ENCODE peak calls at places on chromosomes 5 and 9, in four cellular contexts. U is aorta, D is pancreas, V is prostate gland. H is an unnamed sample. For H3K27me3, the result is how much of the 10 kb centered on the place peaks cover.

GRCh38 chr9:36165766-36166149 is 3.4 kb upstream of the CCIN start:
- DNase-seq in U (no peak), V (no peak), D (no peak), H (no peak)

GRCh38 chr5:123720955-123721354 is 209.0 kb downstream of the CSNK1G3 start:
- DNase-seq in D (no peak), U (no peak), V (no peak), H (no peak)

GRCh38 chr5:175718401-175719108 is 60.7 kb downstream of the HRH2 start:
- DNase-seq in V (peak), U (no peak), D (peak), H (peak)

GRCh38 chr5:44536650-44537260 is 147.5 kb upstream of the FGF10 start:
- DNase-seq in D (no peak), U (no peak), V (no peak), H (no peak)

GRCh38 chr5:53381-54174 is 38.4 kb upstream of the PLEKHG4B start:
- DNase-seq in D (peak), V (peak), U (no peak), H (no peak)

GRCh38 chr5:126188804-126189203 is 234.4 kb upstream of the GRAMD2B start:
- DNase-seq in D (no peak), V (no peak), U (no peak), H (no peak)

GRCh38 chr9:122179690-122180074 is 20.0 kb downstream of the MORN5 start:
- DNase-seq in V (no peak), U (no peak), D (no peak), H (no peak)

GRCh38 chr5:34709861-34710673 is 53.9 kb downstream of the RAI14 start:
- DNase-seq in U (no peak), D (no peak), V (no peak), H (no peak)

GRCh38 chr5:72647806-72648205 is 140.6 kb upstream of the ZNF366 start:
- DNase-seq in U (no peak), D (no peak), V (no peak), H (no peak)

GRCh38 chr9:4366649-4367330 is 66.9 kb upstream of the GLIS3 start:
- DNase-seq in V (no peak), U (no peak), D (no peak), H (peak)

GRCh38 chr9:89473762-89474469 is 24.0 kb downstream of the SEMA4D start:
- DNase-seq in U (no peak), V (no peak), D (peak), H (no peak)

GRCh38 chr5:109335114-109335513 is 74.7 kb downstream of the PJA2 start:
- DNase-seq in D (no peak), V (no peak), U (no peak), H (no peak)

GRCh38 chr5:177416334-177416733 is 7.0 kb upstream of the F12 start:
- DNase-seq in U (peak), D (no peak), V (no peak), H (no peak)

GRCh38 chr5:141677415-141677814 is 4.6 kb downstream of the ARAP3 start:
- DNase-seq in U (no peak), V (no peak), D (no peak), H (no peak)

GRCh38 chr9:130172858-130173461 is 756 bp downstream of the NCS1 start:
- DNase-seq in D (peak), U (peak), V (no peak), H (no peak)

GRCh38 chr5:135832263-135832555 is 2.3 kb upstream of the SLC25A48 start:
- DNase-seq in D (no peak), U (no peak), V (no peak), H (no peak)
- H3K27me3 ChIP-seq in D (under half), U (under half), V (under half), H (under half)

DNA sequence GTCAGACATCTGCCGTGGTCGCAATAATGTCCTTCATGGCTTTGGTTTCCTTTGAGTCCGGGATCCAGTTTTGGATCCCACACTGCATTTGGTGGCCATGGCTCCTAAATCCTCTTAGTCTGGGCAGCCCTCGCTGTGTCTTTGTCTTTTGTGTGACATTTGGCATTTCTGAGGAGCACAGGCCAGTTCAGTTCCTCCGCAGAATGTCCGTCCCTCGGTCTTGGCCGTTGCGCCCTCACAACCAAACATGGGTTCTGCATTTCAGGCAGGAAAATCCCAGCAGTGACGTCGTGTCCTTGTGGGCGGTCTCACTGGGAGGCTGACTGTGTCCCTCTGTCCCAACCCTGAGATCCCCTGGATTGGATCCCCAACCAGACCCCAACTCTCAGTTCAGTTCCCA is 172.9 kb upstream of the PPP1R26 start:
- DNase-seq in U (no peak), D (no peak), V (no peak), H (no peak)
- H3K27me3 ChIP-seq in U (under half), D (under half), V (under half), H (under half)

GRCh38 chr5:159309689-159310433 is 20.4 kb downstream of the IL12B start:
- DNase-seq in V (no peak), U (no peak), D (no peak), H (no peak)
- H3K27me3 ChIP-seq in V (under half), U (under half), D (under half), H (under half)

DNA sequence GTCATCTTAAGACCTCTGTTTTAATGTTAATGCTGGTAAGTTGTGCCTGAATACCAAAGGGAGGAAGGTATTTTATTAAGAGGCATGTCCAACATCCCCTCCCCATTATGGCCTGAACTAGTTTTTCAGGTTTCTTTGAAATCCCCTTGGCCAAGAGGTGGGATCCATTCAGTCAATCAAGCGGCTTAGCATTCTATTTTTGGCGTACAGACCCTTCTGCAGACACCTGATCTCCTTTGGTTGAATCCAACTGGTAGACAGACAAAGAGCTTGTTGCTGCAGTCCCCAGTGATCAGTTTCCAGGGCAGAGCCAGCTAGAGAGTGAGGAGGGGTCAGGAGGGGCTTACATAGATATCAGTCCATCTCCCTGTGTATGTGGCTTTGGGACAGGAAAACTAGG is 7.9 kb upstream of the KCNMB1 start:
- DNase-seq in V (no peak), U (no peak), D (no peak), H (no peak)
- H3K27me3 ChIP-seq in V (under half), U (under half), D (under half), H (under half)

GRCh38 chr9:134741846-134742245 is 100.2 kb downstream of the COL5A1 start:
- DNase-seq in D (no peak), U (no peak), V (no peak), H (no peak)

GRCh38 chr9:134740071-134740470 is 98.5 kb downstream of the COL5A1 start:
- DNase-seq in U (no peak), V (no peak), D (no peak), H (no peak)

GRCh38 chr9:134737842-134738580 is 96.4 kb downstream of the COL5A1 start:
- DNase-seq in U (no peak), D (no peak), V (no peak), H (no peak)

GRCh38 chr9:134738869-134739659 is 97.5 kb downstream of the COL5A1 start:
- DNase-seq in V (peak), D (peak), U (peak), H (peak)

GRCh38 chr9:134739660-134739968 is 98.0 kb downstream of the COL5A1 start:
- DNase-seq in U (no peak), D (no peak), V (no peak), H (no peak)
- H3K27me3 ChIP-seq in U (under half), D (under half), V (under half), H (under half)

DNA sequence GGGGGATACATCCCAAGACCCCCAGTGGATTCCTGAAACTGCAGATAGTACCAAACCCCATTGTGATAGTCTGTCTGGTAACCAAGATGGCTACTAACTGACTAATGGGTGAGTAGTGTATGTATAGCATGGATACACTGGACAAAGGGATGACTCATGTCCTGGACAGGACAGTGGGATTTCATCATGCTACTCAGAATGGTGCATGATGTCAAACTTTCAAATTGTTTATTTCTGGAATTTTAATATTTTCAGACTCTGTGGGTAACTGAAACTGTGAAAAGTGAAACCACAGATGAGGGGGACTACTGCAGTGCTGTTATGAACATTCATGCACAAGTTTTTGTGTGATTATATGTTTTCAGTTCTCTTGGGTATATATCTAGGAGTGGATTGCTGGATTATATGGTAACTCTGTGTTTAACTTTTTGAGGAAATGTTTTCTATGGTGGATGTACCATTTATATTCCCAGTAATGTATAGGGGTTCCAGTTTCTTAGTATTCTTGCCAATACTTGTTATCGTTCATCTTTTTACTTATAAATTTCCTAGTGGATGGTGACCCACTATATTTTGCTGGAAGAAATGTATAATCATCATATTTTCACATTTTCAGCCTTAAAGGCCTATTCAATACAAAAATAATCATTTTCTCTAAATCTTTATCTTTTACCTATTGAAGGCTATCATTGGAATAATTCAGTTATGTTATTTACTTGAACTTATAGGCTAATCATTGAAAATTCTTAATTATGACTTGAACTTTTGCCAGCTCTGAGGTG is 140.9 kb downstream of the NR3C1 start:
- DNase-seq in U (no peak), D (no peak), V (no peak), H (no peak)
- H3K27me3 ChIP-seq in U (under half), D (under half), V (under half), H (under half)

DNA sequence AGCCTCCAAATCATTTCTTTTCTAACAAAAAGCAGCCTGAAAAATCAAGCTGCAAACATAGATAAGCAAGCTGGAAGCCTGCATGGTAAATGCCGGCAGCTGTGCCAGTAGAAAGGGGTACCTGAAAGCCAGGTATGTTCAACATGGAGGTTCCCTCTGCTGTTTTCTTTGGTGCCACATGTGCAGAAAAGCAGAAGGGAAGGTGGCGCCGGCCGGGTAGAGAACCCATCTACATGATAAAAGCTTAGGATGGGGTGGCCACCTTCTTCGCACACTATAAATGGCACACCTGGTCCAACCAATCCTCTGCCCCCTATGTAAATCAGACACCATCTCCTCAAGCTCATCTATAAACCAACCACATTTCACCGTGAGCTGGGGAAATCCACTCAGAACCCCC is 268.9 kb upstream of the IRX2 start:
- DNase-seq in V (no peak), D (no peak), U (no peak), H (no peak)
- H3K27me3 ChIP-seq in V (under half), D (under half), U (under half), H (under half)

GRCh38 chr9:2040828-2041227 is 25.7 kb downstream of the SMARCA2 start:
- DNase-seq in V (no peak), U (no peak), D (no peak), H (no peak)

GRCh38 chr9:2043243-2043642 is 28.1 kb downstream of the SMARCA2 start:
- DNase-seq in V (no peak), U (no peak), D (no peak), H (no peak)

GRCh38 chr9:2047144-2047671 is 32.1 kb downstream of the SMARCA2 start:
- DNase-seq in U (no peak), D (no peak), V (no peak), H (no peak)

GRCh38 chr9:2041736-2042135 is 26.6 kb downstream of the SMARCA2 start:
- DNase-seq in V (no peak), D (no peak), U (no peak), H (no peak)

GRCh38 chr9:2043881-2044462 is 28.8 kb downstream of the SMARCA2 start:
- DNase-seq in V (no peak), D (no peak), U (no peak), H (no peak)
- H3K27me3 ChIP-seq in V (under half), D (under half), U (under half), H (under half)

GRCh38 chr9:38134578-38134977 is 65.6 kb upstream of the SHB start:
- DNase-seq in V (no peak), U (no peak), D (no peak), H (no peak)
- H3K27me3 ChIP-seq in V (under half), U (under half), D (under half), H (under half)

H was measured in tibial nerve.